ENCODE peak calls at places on chromosomes 3 and 15, in four cellular contexts. O is activated CD4-positive, CD25-positive, alpha-beta regulatory T cell; Q is substantia nigra; D is skeletal muscle cell. V is an unnamed sample.

GRCh38 chr3:12916159-12916558 is 74.8 kb upstream of the RPL32 start:
- DNase-seq in O (no peak), Q (no peak), D (no peak), V (no peak)

GRCh38 chr3:113695426-113695817 is 1.0 kb downstream of the USF3 start:
- DNase-seq in O (no peak), Q (no peak), D (no peak), V (no peak)

GRCh38 chr3:142211034-142211433 is 14.4 kb downstream of the GK5 start:
- DNase-seq in O (no peak), Q (no peak), D (no peak), V (no peak)

GRCh38 chr3:124633527-124633926 is 96.7 kb upstream of the UMPS start:
- DNase-seq in O (no peak), Q (no peak), D (no peak), V (no peak)

GRCh38 chr15:41969851-41970431 is 2.4 kb downstream of the EHD4 start:
- DNase-seq in O (no peak), Q (no peak), D (no peak), V (no peak)

GRCh38 chr3:195187609-195188529 is 83.1 kb downstream of the XXYLT1 start:
- DNase-seq in O (no peak), Q (no peak), D (no peak), V (no peak)

GRCh38 chr3:170562080-170562479 is 23.8 kb downstream of the SLC7A14 start:
- DNase-seq in O (no peak), Q (no peak), D (no peak), V (no peak)

GRCh38 chr15:33064878-33065277 is 129.6 kb downstream of the FMN1 start:
- DNase-seq in O (no peak), Q (no peak), D (peak; percentile 33), V (no peak)

GRCh38 chr3:114553949-114554593 is 260.2 kb downstream of the TIGIT start:
- DNase-seq in O (no peak), Q (no peak), D (no peak), V (no peak)

GRCh38 chr3:107994954-107995715 is 95.7 kb downstream of the CD47 start:
- DNase-seq in O (no peak), Q (no peak), D (no peak), V (no peak)

GRCh38 chr3:24069045-24069444 is 124.0 kb downstream of the NR1D2 start:
- DNase-seq in O (no peak), Q (no peak), D (no peak), V (no peak)

GRCh38 chr3:168889666-168890065 is 773.8 kb downstream of the MECOM start:
- DNase-seq in O (no peak), Q (no peak), D (no peak), V (peak; percentile 19)

GRCh38 chr3:54681706-54682105 is 246.2 kb downstream of the LRTM1 start:
- DNase-seq in O (no peak), Q (no peak), D (no peak), V (no peak)

GRCh38 chr3:12413721-12414255 is 70.5 kb upstream of the TSEN2 start:
- DNase-seq in O (no peak), Q (no peak), D (no peak), V (no peak)

GRCh38 chr15:67022587-67022986 is 42.8 kb upstream of the SMAD3 start:
- DNase-seq in O (no peak), Q (no peak), D (no peak), V (no peak)

GRCh38 chr3:117853923-117854322 is 1144.3 kb downstream of the TUSC7 start:
- DNase-seq in O (no peak), Q (no peak), D (peak; percentile 6), V (no peak)

GRCh38 chr3:196632033-196632751 is 7.3 kb upstream of the NRROS start:
- DNase-seq in O (peak; percentile 79), Q (peak; percentile 62), D (no peak), V (peak; percentile 99)

GRCh38 chr15:74130089-74130848 is at the start of gene ISLR2:
- DNase-seq in O (no peak), Q (no peak), D (no peak), V (peak; percentile 72)

GRCh38 chr3:8793242-8793641 is 23.8 kb upstream of the OXTR start:
- DNase-seq in O (no peak), Q (no peak), D (no peak), V (no peak)

GRCh38 chr15:78070049-78070698 is 7.3 kb downstream of the TBC1D2B start:
- DNase-seq in O (peak; percentile 10), Q (no peak), D (no peak), V (no peak)

GRCh38 chr15:68637755-68638405 is 59.1 kb downstream of the CORO2B start:
- DNase-seq in O (no peak), Q (no peak), D (no peak), V (peak; percentile 87)

V was measured in NCI-H1417.